ENCODE peak calls at places on chromosomes 3 and 15, in eight cellular contexts. One of them, this sample, is unnamed.

GRCh38 chr15:40424483-40425115 is 16.2 kb upstream of the BAHD1 start:
- DNase-seq in hypothalamus: no peak
- DNase-seq in ACHN: no peak
- DNase-seq in lower lobe of right lung: no peak
- DNase-seq in HFF-Myc: no peak
- DNase-seq in EL: no peak
- DNase-seq in RWPE1: no peak
- DNase-seq in kidney tubule cell: no peak
- DNase-seq in this sample: no peak

GRCh38 chr3:188244395-188244861 is 90.5 kb downstream of the LPP start:
- DNase-seq in ACHN: peak; percentile 28
- DNase-seq in RWPE1: peak; percentile 29
- DNase-seq in HFF-Myc: no peak
- DNase-seq in EL: peak; percentile 85
- DNase-seq in hypothalamus: no peak
- DNase-seq in lower lobe of right lung: no peak
- DNase-seq in kidney tubule cell: peak; percentile 88
- DNase-seq in this sample: peak; percentile 91

GRCh38 chr3:182182531-182182968 is 470.8 kb downstream of the SOX2 start:
- DNase-seq in EL: no peak
- DNase-seq in ACHN: peak; percentile 4
- DNase-seq in HFF-Myc: no peak
- DNase-seq in lower lobe of right lung: no peak
- DNase-seq in kidney tubule cell: peak; percentile 91
- DNase-seq in RWPE1: peak; percentile 87
- DNase-seq in hypothalamus: no peak
- DNase-seq in this sample: peak; percentile 4

GRCh38 chr15:23578521-23579150 is 13.2 kb downstream of the MKRN3 start:
- DNase-seq in ACHN: no peak
- DNase-seq in hypothalamus: no peak
- DNase-seq in kidney tubule cell: no peak
- DNase-seq in EL: no peak
- DNase-seq in HFF-Myc: no peak
- DNase-seq in lower lobe of right lung: no peak
- DNase-seq in RWPE1: no peak
- DNase-seq in this sample: no peak

GRCh38 chr15:96320703-96321421 is 9.6 kb upstream of the NR2F2 start:
- DNase-seq in HFF-Myc: no peak
- DNase-seq in ACHN: peak; percentile 41
- DNase-seq in RWPE1: no peak
- DNase-seq in kidney tubule cell: peak; percentile 61
- DNase-seq in EL: no peak
- DNase-seq in hypothalamus: no peak
- DNase-seq in lower lobe of right lung: no peak
- DNase-seq in this sample: no peak

GRCh38 chr3:49222002-49222401 is 50.6 kb downstream of the KLHDC8B start:
- DNase-seq in RWPE1: no peak
- DNase-seq in ACHN: no peak
- DNase-seq in hypothalamus: no peak
- DNase-seq in lower lobe of right lung: no peak
- DNase-seq in EL: no peak
- DNase-seq in HFF-Myc: no peak
- DNase-seq in kidney tubule cell: no peak
- DNase-seq in this sample: no peak

GRCh38 chr3:72088486-72089025 is 303.6 kb upstream of the PROK2 start:
- DNase-seq in ACHN: no peak
- DNase-seq in RWPE1: no peak
- DNase-seq in lower lobe of right lung: no peak
- DNase-seq in EL: no peak
- DNase-seq in kidney tubule cell: no peak
- DNase-seq in HFF-Myc: no peak
- DNase-seq in hypothalamus: no peak
- DNase-seq in this sample: no peak

GRCh38 chr3:178562143-178562868 is 26.1 kb downstream of the KCNMB2 start:
- DNase-seq in lower lobe of right lung: no peak
- DNase-seq in kidney tubule cell: no peak
- DNase-seq in EL: peak; percentile 7
- DNase-seq in hypothalamus: no peak
- DNase-seq in ACHN: no peak
- DNase-seq in RWPE1: no peak
- DNase-seq in HFF-Myc: peak; percentile 11
- DNase-seq in this sample: no peak

GRCh38 chr3:155753038-155753647 is 8.3 kb upstream of the PLCH1 start:
- DNase-seq in HFF-Myc: no peak
- DNase-seq in EL: peak; percentile 36
- DNase-seq in lower lobe of right lung: no peak
- DNase-seq in RWPE1: peak; percentile 23
- DNase-seq in hypothalamus: no peak
- DNase-seq in ACHN: peak; percentile 39
- DNase-seq in kidney tubule cell: peak; percentile 45
- DNase-seq in this sample: peak; percentile 51

GRCh38 chr3:120487079-120487693 is 36.4 kb upstream of the FSTL1 start:
- DNase-seq in EL: peak; percentile 64
- DNase-seq in RWPE1: no peak
- DNase-seq in lower lobe of right lung: no peak
- DNase-seq in HFF-Myc: peak; percentile 43
- DNase-seq in kidney tubule cell: no peak
- DNase-seq in hypothalamus: no peak
- DNase-seq in ACHN: no peak
- DNase-seq in this sample: peak; percentile 97

GRCh38 chr15:92645051-92645631 is 10.4 kb downstream of the FAM174B start:
- DNase-seq in EL: no peak
- DNase-seq in kidney tubule cell: peak; percentile 56
- DNase-seq in ACHN: no peak
- DNase-seq in lower lobe of right lung: no peak
- DNase-seq in HFF-Myc: no peak
- DNase-seq in hypothalamus: no peak
- DNase-seq in RWPE1: no peak
- DNase-seq in this sample: no peak

GRCh38 chr3:131812433-131812832 is 222.4 kb downstream of the CPNE4 start:
- DNase-seq in HFF-Myc: no peak
- DNase-seq in ACHN: no peak
- DNase-seq in lower lobe of right lung: no peak
- DNase-seq in RWPE1: no peak
- DNase-seq in EL: peak; percentile 4
- DNase-seq in hypothalamus: no peak
- DNase-seq in kidney tubule cell: no peak
- DNase-seq in this sample: no peak

GRCh38 chr15:72540606-72541237 is 66.6 kb downstream of the ARIH1 start:
- DNase-seq in HFF-Myc: no peak
- DNase-seq in lower lobe of right lung: no peak
- DNase-seq in kidney tubule cell: no peak
- DNase-seq in hypothalamus: no peak
- DNase-seq in EL: no peak
- DNase-seq in ACHN: no peak
- DNase-seq in RWPE1: no peak
- DNase-seq in this sample: no peak

GRCh38 chr3:127809211-127809610 is 13.1 kb downstream of the MGLL start:
- DNase-seq in lower lobe of right lung: no peak
- DNase-seq in kidney tubule cell: no peak
- DNase-seq in EL: no peak
- DNase-seq in ACHN: no peak
- DNase-seq in RWPE1: no peak
- DNase-seq in hypothalamus: no peak
- DNase-seq in HFF-Myc: no peak
- DNase-seq in this sample: no peak

GRCh38 chr15:70614221-70614620 is 149.1 kb downstream of the UACA start:
- DNase-seq in lower lobe of right lung: no peak
- DNase-seq in RWPE1: no peak
- DNase-seq in EL: no peak
- DNase-seq in HFF-Myc: no peak
- DNase-seq in ACHN: no peak
- DNase-seq in kidney tubule cell: no peak
- DNase-seq in hypothalamus: no peak
- DNase-seq in this sample: no peak

GRCh38 chr3:178202199-178202598 is 334.0 kb upstream of the KCNMB2 start:
- DNase-seq in ACHN: no peak
- DNase-seq in HFF-Myc: no peak
- DNase-seq in hypothalamus: no peak
- DNase-seq in lower lobe of right lung: no peak
- DNase-seq in EL: no peak
- DNase-seq in kidney tubule cell: no peak
- DNase-seq in RWPE1: no peak
- DNase-seq in this sample: no peak

GRCh38 chr3:60277376-60277800 is 973.9 kb downstream of the FHIT start:
- DNase-seq in hypothalamus: no peak
- DNase-seq in kidney tubule cell: no peak
- DNase-seq in HFF-Myc: no peak
- DNase-seq in lower lobe of right lung: no peak
- DNase-seq in EL: no peak
- DNase-seq in ACHN: no peak
- DNase-seq in RWPE1: no peak
- DNase-seq in this sample: no peak

This sample was measured in fibroblast of mammary gland.